ENCODE peak calls at places on chromosomes 2 and 18, in eight cellular contexts. K, Y, E, P, C, I, S and A are unnamed samples.

GRCh38 chr2:209525336-209525735 is 101.5 kb downstream of the MAP2 start:
- DNase-seq in K (no peak), Y (no peak), E (no peak), P (no peak), C (no peak), I (no peak), S (no peak), A (no peak)

GRCh38 chr2:30234180-30234971 is 3.0 kb downstream of the LBH start:
- DNase-seq in K (peak; percentile 55), Y (peak; percentile 14), E (peak; percentile 76), P (peak; percentile 17), C (no peak), I (no peak), S (peak; percentile 98), A (no peak)

GRCh38 chr2:95260028-95261023 is 13.9 kb upstream of the PROM2 start:
- DNase-seq in K (no peak), Y (no peak), E (peak; percentile 63), P (no peak), C (no peak), I (peak; percentile 42), S (peak; percentile 96), A (no peak)

GRCh38 chr2:152437276-152437879 is 102.4 kb downstream of the FMNL2 start:
- DNase-seq in K (no peak), Y (no peak), E (no peak), P (no peak), C (no peak), I (no peak), S (no peak), A (no peak)

GRCh38 chr2:44680983-44681481 is 260.5 kb upstream of the SIX3 start:
- DNase-seq in K (no peak), Y (no peak), E (peak; percentile 62), P (no peak), C (no peak), I (no peak), S (no peak), A (no peak)

GRCh38 chr2:5693288-5694015 is 1.3 kb downstream of the SOX11 start:
- DNase-seq in K (no peak), Y (no peak), E (peak; percentile 26), P (no peak), C (peak; percentile 46), I (no peak), S (no peak), A (peak; percentile 23)

GRCh38 chr18:50441518-50441917 is 66.7 kb downstream of the SKA1 start:
- DNase-seq in K (no peak), Y (no peak), E (no peak), P (no peak), C (no peak), I (no peak), S (no peak), A (no peak)

GRCh38 chr2:106638043-106638442 is 150.9 kb downstream of the CD8B2 start:
- DNase-seq in K (no peak), Y (no peak), E (peak; percentile 24), P (no peak), C (no peak), I (no peak), S (peak; percentile 22), A (no peak)

GRCh38 chr18:37336568-37337285 is 228.9 kb downstream of the CELF4 start:
- DNase-seq in K (no peak), Y (no peak), E (no peak), P (no peak), C (no peak), I (no peak), S (no peak), A (no peak)

GRCh38 chr2:195659114-195659513 is 2.1 kb downstream of the SLC39A10 start:
- DNase-seq in K (no peak), Y (peak; percentile 8), E (peak; percentile 36), P (peak; percentile 40), C (peak; percentile 23), I (no peak), S (no peak), A (no peak)

GRCh38 chr2:6053711-6054393 is 361.7 kb downstream of the SOX11 start:
- DNase-seq in K (no peak), Y (no peak), E (no peak), P (no peak), C (no peak), I (no peak), S (no peak), A (no peak)

GRCh38 chr2:172623249-172623965 is 67.5 kb downstream of the PDK1 start:
- DNase-seq in K (no peak), Y (no peak), E (peak; percentile 84), P (no peak), C (no peak), I (no peak), S (no peak), A (no peak)

GRCh38 chr2:208265807-208266640 is at the start of gene PIKFYVE:
- DNase-seq in K (peak; percentile 84), Y (peak; percentile 97), E (peak; percentile 98), P (peak; percentile 98), C (peak; percentile 95), I (peak; percentile 90), S (peak; percentile 93), A (peak; percentile 85)
- TF ChIP-seq CTCF in K (no peak), Y (no peak), E (no peak), P (no peak), C (no peak), I (no peak), S (no peak), A (no peak)

DNA sequence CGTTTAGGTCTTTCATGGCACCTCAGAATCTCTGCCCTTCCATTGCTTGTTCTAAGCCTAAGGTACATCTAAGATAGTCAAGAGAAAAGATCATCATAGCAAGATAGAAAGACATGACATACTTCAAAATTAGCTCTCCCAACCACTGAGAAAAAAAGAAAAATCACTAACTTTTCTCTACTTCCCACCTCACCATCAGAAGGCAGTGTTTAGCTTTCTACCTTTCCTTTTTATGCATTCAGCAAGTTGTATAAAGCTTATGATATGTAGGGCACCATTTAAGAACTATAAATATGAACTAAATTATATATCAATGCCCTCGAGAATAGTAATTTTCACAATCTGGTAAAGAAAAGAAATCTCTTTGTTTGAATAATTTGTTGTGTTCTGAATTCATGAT is 331.8 kb upstream of the VWC2L start:
- DNase-seq in K (no peak), Y (no peak), E (no peak), P (no peak), C (no peak), I (no peak), S (peak; percentile 7), A (no peak)
- TF ChIP-seq CTCF in K (no peak), Y (no peak), E (no peak), P (no peak), C (no peak), I (no peak), S (no peak), A (no peak)

GRCh38 chr2:10286216-10287037 is 16.3 kb upstream of the HPCAL1 start:
- DNase-seq in K (no peak), Y (no peak), E (no peak), P (no peak), C (no peak), I (no peak), S (no peak), A (no peak)

GRCh38 chr2:10289352-10289751 is 13.4 kb upstream of the HPCAL1 start:
- DNase-seq in K (no peak), Y (no peak), E (no peak), P (no peak), C (no peak), I (no peak), S (no peak), A (no peak)

GRCh38 chr2:10287766-10288165 is 14.9 kb upstream of the HPCAL1 start:
- DNase-seq in K (no peak), Y (no peak), E (no peak), P (no peak), C (no peak), I (no peak), S (no peak), A (no peak)

GRCh38 chr2:10289891-10290290 is 12.8 kb upstream of the HPCAL1 start:
- DNase-seq in K (no peak), Y (no peak), E (peak; percentile 68), P (no peak), C (no peak), I (no peak), S (peak; percentile 92), A (no peak)

GRCh38 chr2:10288606-10289005 is 14.1 kb upstream of the HPCAL1 start:
- DNase-seq in K (no peak), Y (no peak), E (no peak), P (no peak), C (no peak), I (no peak), S (no peak), A (no peak)
- TF ChIP-seq CTCF in K (no peak), Y (no peak), E (no peak), P (no peak), C (no peak), I (no peak), S (no peak), A (no peak)

GRCh38 chr2:63050186-63050915 is at the start of gene OTX1:
- DNase-seq in K (no peak), Y (peak; percentile 39), E (no peak), P (peak; percentile 90), C (peak; percentile 96), I (no peak), S (peak; percentile 69), A (peak; percentile 79)

GRCh38 chr2:63047193-63047533 is 3.5 kb upstream of the OTX1 start:
- DNase-seq in K (no peak), Y (no peak), E (no peak), P (no peak), C (no peak), I (no peak), S (no peak), A (no peak)

GRCh38 chr2:63049291-63050185 is 1.1 kb upstream of the OTX1 start:
- DNase-seq in K (no peak), Y (peak; percentile 44), E (no peak), P (no peak), C (peak; percentile 25), I (no peak), S (peak; percentile 40), A (no peak)

GRCh38 chr2:63048367-63049171 is 2.1 kb upstream of the OTX1 start:
- DNase-seq in K (no peak), Y (peak; percentile 25), E (no peak), P (no peak), C (peak; percentile 44), I (no peak), S (peak; percentile 11), A (no peak)

DNA sequence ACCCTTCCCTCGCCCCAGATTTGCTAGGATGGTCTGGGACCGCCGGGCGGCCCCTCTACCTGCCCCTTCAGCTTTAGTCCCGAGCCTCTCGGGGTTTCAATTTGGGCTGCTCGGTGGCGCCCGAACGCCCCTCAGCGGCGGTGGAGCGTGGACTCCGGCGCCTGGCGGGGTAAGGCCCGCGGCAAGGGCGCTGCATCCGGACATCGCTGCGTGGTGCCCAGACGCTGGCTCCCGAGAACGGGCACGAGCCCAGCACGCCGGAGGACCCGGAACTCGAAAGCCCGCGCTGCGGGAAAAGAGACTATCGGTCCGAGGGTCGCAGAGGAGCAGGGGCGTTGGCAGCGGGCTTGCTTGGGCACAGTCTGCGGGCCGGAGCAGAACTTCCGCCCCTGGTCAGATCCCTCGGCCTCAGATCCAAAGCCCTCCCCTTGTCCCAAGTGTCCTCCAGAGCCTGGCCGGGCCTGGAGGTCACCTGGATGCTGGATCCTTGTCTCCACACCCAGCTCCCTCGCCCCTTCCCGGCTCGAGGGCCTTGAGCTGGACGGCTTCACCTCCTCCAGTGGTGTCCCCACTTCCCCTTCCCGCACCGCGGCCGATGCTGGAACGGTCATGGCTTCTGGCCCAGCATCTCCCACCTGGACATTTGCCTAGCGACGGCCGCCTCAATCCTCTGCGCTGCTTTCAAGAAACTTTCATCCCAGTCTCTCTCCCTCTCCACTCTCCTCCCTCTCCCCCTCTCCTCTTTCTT is 2.9 kb upstream of the OTX1 start:
- DNase-seq in K (no peak), Y (no peak), E (no peak), P (no peak), C (peak; percentile 36), I (no peak), S (peak; percentile 10), A (no peak)
- TF ChIP-seq CTCF in K (no peak), Y (no peak), E (no peak), P (no peak), C (peak; percentile 18), I (no peak), S (peak; percentile 32), A (no peak)

GRCh38 chr2:165778653-165779451 is 15.2 kb downstream of the GALNT3 start:
- DNase-seq in K (no peak), Y (peak; percentile 7), E (no peak), P (peak; percentile 44), C (peak; percentile 15), I (no peak), S (no peak), A (no peak)
- TF ChIP-seq CTCF in K (no peak), Y (peak; percentile 20), E (peak; percentile 13), P (peak; percentile 53), C (no peak), I (peak; percentile 36), S (peak; percentile 12), A (peak; percentile 39)